ENCODE peak calls at places on chromosome 2, in ten cellular contexts. H, L, M, G, O, D, X, E, K and U are unnamed samples. For H3K27me3, the result is how much of the 10 kb centered on the place peaks cover.

GRCh38 chr2:121080013-121080772 is 204.8 kb downstream of the TFCP2L1 start:
- DNase-seq in H (peak), L (peak), M (peak), G (peak), O (no peak), D (peak), X (peak), E (no peak), K (peak), U (peak)

GRCh38 chr2:158665536-158666302 is 129.4 kb upstream of the DAPL1 start:
- DNase-seq in H (no peak), L (no peak), M (no peak), G (no peak), O (no peak), D (peak), X (peak), E (no peak), K (no peak), U (no peak)

GRCh38 chr2:150513647-150514046 is 26.2 kb upstream of the RND3 start:
- DNase-seq in H (no peak), L (no peak), M (peak), G (no peak), O (no peak), D (peak), X (no peak), E (no peak), K (no peak), U (no peak)

GRCh38 chr2:150538582-150539236 is 51.2 kb upstream of the RND3 start:
- DNase-seq in H (no peak), L (no peak), M (no peak), G (no peak), O (peak), D (no peak), X (peak), E (no peak), K (no peak), U (no peak)

GRCh38 chr2:233384811-233385488 is 30.7 kb downstream of the DGKD start:
- DNase-seq in H (peak), L (no peak), M (no peak), G (no peak), O (no peak), D (peak), X (no peak), E (no peak), K (no peak), U (no peak)

GRCh38 chr2:173076557-173077345 is 1.1 kb downstream of the MAP3K20 start:
- DNase-seq in H (peak), L (no peak), M (no peak), G (peak), O (no peak), D (peak), X (peak), E (peak), K (peak), U (peak)

GRCh38 chr2:3769766-3770165 is 66.4 kb downstream of the DCDC2C start:
- DNase-seq in H (no peak), L (no peak), M (no peak), G (no peak), O (no peak), D (no peak), X (no peak), E (no peak), K (no peak), U (no peak)

GRCh38 chr2:189412330-189412953 is 28.8 kb upstream of the WDR75 start:
- DNase-seq in H (no peak), L (no peak), M (peak), G (peak), O (no peak), D (peak), X (peak), E (peak), K (peak), U (no peak)

GRCh38 chr2:9112079-9112721 is 94.4 kb upstream of the ASAP2 start:
- DNase-seq in H (peak), L (no peak), M (peak), G (no peak), O (peak), D (peak), X (peak), E (peak), K (no peak), U (no peak)

GRCh38 chr2:189549440-189549832 is 31.1 kb downstream of the SLC40A1 start:
- DNase-seq in H (no peak), L (no peak), M (peak), G (no peak), O (peak), D (no peak), X (peak), E (no peak), K (no peak), U (peak)

GRCh38 chr2:160479269-160479668 is 14.3 kb downstream of the RBMS1 start:
- DNase-seq in H (no peak), L (no peak), M (no peak), G (no peak), O (no peak), D (no peak), X (no peak), E (no peak), K (no peak), U (no peak)

GRCh38 chr2:18740428-18740827 is 151.1 kb upstream of the NT5C1B start:
- DNase-seq in H (no peak), L (no peak), M (no peak), G (no peak), O (no peak), D (no peak), X (peak), E (no peak), K (no peak), U (peak)

GRCh38 chr2:241721852-241722251 is 12.6 kb upstream of the D2HGDH start:
- DNase-seq in H (no peak), L (no peak), M (no peak), G (no peak), O (no peak), D (no peak), X (no peak), E (no peak), K (no peak), U (no peak)

GRCh38 chr2:196316050-196316430 is 144.7 kb upstream of the STK17B start:
- DNase-seq in H (no peak), L (no peak), M (no peak), G (no peak), O (no peak), D (peak), X (no peak), E (no peak), K (no peak), U (no peak)

GRCh38 chr2:120118471-120118870 is 104.7 kb downstream of the TMEM185B start:
- DNase-seq in H (no peak), L (no peak), M (no peak), G (no peak), O (no peak), D (no peak), X (no peak), E (no peak), K (no peak), U (no peak)

GRCh38 chr2:237718277-237718634 is 80.3 kb upstream of the RBM44 start:
- DNase-seq in H (no peak), L (no peak), M (no peak), G (no peak), O (no peak), D (no peak), X (no peak), E (no peak), K (no peak), U (no peak)

GRCh38 chr2:190303642-190304041 is 16.0 kb downstream of the HIBCH start:
- DNase-seq in H (no peak), L (no peak), M (no peak), G (no peak), O (no peak), D (no peak), X (peak), E (no peak), K (no peak), U (no peak)

GRCh38 chr2:164706522-164706921 is 85.2 kb upstream of the GRB14 start:
- DNase-seq in H (no peak), L (no peak), M (no peak), G (no peak), O (peak), D (peak), X (peak), E (no peak), K (no peak), U (no peak)

GRCh38 chr2:219493086-219493485 is 5.6 kb upstream of the GMPPA start:
- DNase-seq in H (no peak), L (no peak), M (no peak), G (no peak), O (no peak), D (no peak), X (no peak), E (no peak), K (no peak), U (no peak)
- H3K27me3 ChIP-seq in H (under half), L (under half), M (under half), G (under half), O (under half), D (under half), X (under half), E (under half), K (half or more), U (half or more)

GRCh38 chr2:170710609-170710979 is 4.5 kb upstream of the SP5 start:
- DNase-seq in H (no peak), L (no peak), M (no peak), G (no peak), O (no peak), D (no peak), X (no peak), E (no peak), K (no peak), U (no peak)
- H3K27me3 ChIP-seq in H (under half), L (under half), M (half or more), G (under half), O (under half), D (under half), X (half or more), E (under half), K (under half), U (half or more)

GRCh38 chr2:223523541-223523940 is 78.6 kb downstream of the SCG2 start:
- DNase-seq in H (no peak), L (no peak), M (no peak), G (no peak), O (no peak), D (peak), X (peak), E (no peak), K (no peak), U (no peak)

GRCh38 chr2:223522796-223523195 is 79.4 kb downstream of the SCG2 start:
- DNase-seq in H (no peak), L (no peak), M (no peak), G (no peak), O (no peak), D (no peak), X (no peak), E (no peak), K (no peak), U (no peak)

GRCh38 chr2:223524066-223524465 is 78.1 kb downstream of the SCG2 start:
- DNase-seq in H (no peak), L (no peak), M (no peak), G (no peak), O (no peak), D (no peak), X (no peak), E (no peak), K (no peak), U (no peak)

GRCh38 chr2:223513771-223514455 is 88.2 kb downstream of the SCG2 start:
- DNase-seq in H (no peak), L (no peak), M (no peak), G (no peak), O (no peak), D (peak), X (no peak), E (no peak), K (no peak), U (no peak)

GRCh38 chr2:223519471-223519870 is 82.7 kb downstream of the SCG2 start:
- DNase-seq in H (no peak), L (no peak), M (no peak), G (no peak), O (no peak), D (no peak), X (no peak), E (no peak), K (no peak), U (no peak)
- H3K27me3 ChIP-seq in H (under half), L (under half), M (under half), G (under half), O (under half), D (under half), X (under half), E (under half), K (under half), U (under half)

DNA sequence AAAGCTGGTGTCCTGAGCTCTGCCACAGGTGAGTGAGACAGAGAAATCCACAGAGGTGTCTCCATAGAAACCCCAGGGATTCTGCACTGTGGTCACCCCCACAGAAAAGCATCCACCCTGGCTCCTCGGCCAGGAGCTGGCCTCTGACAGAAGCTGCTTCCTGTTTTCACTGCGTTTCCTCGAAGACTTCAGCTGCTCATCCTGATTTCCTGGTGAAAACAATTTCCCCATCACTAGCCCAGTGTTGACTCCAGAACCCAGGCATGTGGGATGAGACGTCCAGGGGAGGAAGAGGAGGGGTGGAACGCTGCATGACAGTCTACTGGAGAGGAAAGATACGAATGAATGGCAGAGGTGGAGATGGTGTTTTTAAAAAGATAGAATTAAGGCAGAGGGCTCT is 60.3 kb upstream of the GPR45 start:
- DNase-seq in H (no peak), L (no peak), M (no peak), G (peak), O (no peak), D (no peak), X (no peak), E (no peak), K (no peak), U (no peak)
- H3K27me3 ChIP-seq in H (under half), L (under half), M (under half), G (under half), O (under half), D (under half), X (under half), E (under half), K (under half), U (half or more)

DNA sequence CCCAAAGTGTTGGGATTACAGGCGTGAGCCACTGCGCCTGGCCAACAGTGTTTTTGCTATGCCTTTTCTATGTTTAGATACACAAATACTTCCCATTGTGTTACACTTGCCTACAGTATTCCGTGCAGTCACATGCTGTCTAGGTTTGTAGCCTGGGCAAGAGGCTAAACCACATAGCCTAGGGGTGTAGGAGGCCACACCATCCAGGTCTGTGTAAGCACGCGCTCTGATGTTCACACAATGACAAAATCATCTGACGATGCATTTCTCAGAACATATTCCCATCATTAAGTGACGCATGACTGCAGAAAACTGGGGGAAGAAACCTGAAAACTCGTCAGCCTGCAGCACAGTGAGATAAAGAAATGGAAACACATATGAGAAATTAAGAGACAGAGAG is 46.1 kb upstream of the TWIST2 start:
- DNase-seq in H (no peak), L (peak), M (no peak), G (no peak), O (peak), D (no peak), X (no peak), E (no peak), K (no peak), U (no peak)
- H3K27me3 ChIP-seq in H (under half), L (under half), M (under half), G (under half), O (under half), D (under half), X (under half), E (under half), K (under half), U (half or more)

DNA sequence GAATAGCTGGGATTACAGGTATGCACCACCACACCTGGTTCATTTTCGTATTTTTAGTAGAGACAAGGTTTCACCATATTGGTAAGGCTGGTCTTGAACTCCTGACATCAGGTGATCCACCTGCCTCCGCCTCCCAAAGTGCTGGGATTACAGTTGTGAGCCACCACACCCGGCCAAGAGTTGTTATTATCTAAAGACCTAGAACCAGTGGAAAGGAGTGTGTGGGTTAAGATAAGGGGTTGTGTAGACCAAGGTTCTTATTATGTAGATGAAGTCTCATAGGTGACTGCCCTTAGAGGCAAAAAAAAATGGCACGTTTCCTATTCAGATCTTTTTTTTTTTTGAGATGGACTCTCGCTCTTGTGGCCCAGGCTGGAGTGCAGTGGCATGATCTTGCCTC is 21.8 kb upstream of the TEX44 start:
- DNase-seq in H (no peak), L (no peak), M (no peak), G (no peak), O (no peak), D (no peak), X (no peak), E (no peak), K (no peak), U (no peak)
- H3K27me3 ChIP-seq in H (under half), L (under half), M (under half), G (under half), O (under half), D (under half), X (under half), E (under half), K (under half), U (under half)